ENCODE peak calls at places on chromosomes 1 and 21, in five cellular contexts. M is fibroblast of pulmonary artery; B is H54; E is stimulated activated effector memory CD8-positive, alpha-beta T cell treated with anti-CD3 and anti-CD28 coated beads, Interleukin-12 subunit alpha, Interleukin-12 subunit beta, amount 100 ng/mL, for 72 hours; R is type B pancreatic cell. Y is an unnamed sample.

GRCh38 chr1:8427493-8427892 is 109.6 kb downstream of the SLC45A1 start:
- DNase-seq in M (no peak), B (no peak), E (no peak), R (no peak), Y (peak; percentile 12)

GRCh38 chr21:34684174-34684876 is 15.5 kb downstream of the CLIC6 start:
- DNase-seq in B (no peak), E (no peak), M (no peak), R (no peak), Y (no peak)

GRCh38 chr1:117106478-117106877 is 15.1 kb downstream of the TRIM45 start:
- DNase-seq in E (no peak), M (no peak), R (no peak), B (no peak), Y (no peak)

GRCh38 chr1:15617874-15618684 is 821 bp downstream of the DDI2 start:
- DNase-seq in E (peak; percentile 51), R (no peak), B (no peak), M (peak; percentile 16), Y (peak; percentile 57)

GRCh38 chr1:173429517-173430477 is 47.3 kb upstream of the PRDX6 start:
- DNase-seq in B (peak; percentile 62), M (peak; percentile 96), R (no peak), E (peak; percentile 79), Y (peak; percentile 14)

GRCh38 chr21:35491920-35492678 is 443.0 kb upstream of the RUNX1 start:
- DNase-seq in E (no peak), M (no peak), B (no peak), R (no peak), Y (no peak)

GRCh38 chr21:39788383-39788782 is 43.4 kb downstream of the IGSF5 start:
- DNase-seq in E (no peak), M (peak; percentile 50), B (peak; percentile 80), R (peak; percentile 88), Y (no peak)

GRCh38 chr1:84998642-84999280 is 1.8 kb upstream of the MCOLN2 start:
- DNase-seq in M (peak; percentile 25), E (peak; percentile 79), R (no peak), B (no peak), Y (no peak)

GRCh38 chr1:155166373-155167165 is 6.5 kb downstream of the KRTCAP2 start:
- DNase-seq in E (no peak), M (peak; percentile 59), B (no peak), R (no peak), Y (no peak)

GRCh38 chr1:214579183-214579582 is 23.8 kb upstream of the CENPF start:
- DNase-seq in E (no peak), R (no peak), B (no peak), M (no peak), Y (no peak)

GRCh38 chr1:24201941-24202440 is 14.9 kb upstream of the IFNLR1 start:
- DNase-seq in E (peak; percentile 81), M (peak; percentile 94), R (peak; percentile 79), B (peak; percentile 72), Y (peak; percentile 28)

GRCh38 chr21:37639756-37640155 is 273.2 kb downstream of the DYRK1A start:
- DNase-seq in R (no peak), E (no peak), M (no peak), B (no peak), Y (no peak)

GRCh38 chr1:18955442-18956188 is 861 bp downstream of the IFFO2 start:
- DNase-seq in M (no peak), R (no peak), B (no peak), E (peak; percentile 80), Y (no peak)

GRCh38 chr1:180229483-180230415 is at the start of gene LHX4:
- DNase-seq in R (no peak), B (peak; percentile 80), M (peak; percentile 35), E (peak; percentile 58), Y (peak; percentile 53)

GRCh38 chr1:156475568-156476500 is 24.7 kb downstream of the MEF2D start:
- DNase-seq in B (no peak), R (no peak), M (no peak), E (no peak), Y (no peak)

GRCh38 chr1:29984107-29984506 is 739.3 kb downstream of the MATN1 start:
- DNase-seq in R (no peak), M (no peak), B (no peak), E (peak; percentile 13), Y (no peak)

GRCh38 chr1:11888206-11888876 is 29.6 kb upstream of the NPPB start:
- DNase-seq in E (no peak), M (no peak), B (no peak), R (no peak), Y (no peak)

GRCh38 chr1:31214316-31215082 is 25.2 kb downstream of the NKAIN1 start:
- DNase-seq in E (no peak), B (no peak), R (no peak), M (no peak), Y (no peak)

GRCh38 chr1:206655471-206655882 is 20.1 kb downstream of the DYRK3 start:
- DNase-seq in M (no peak), B (no peak), R (no peak), E (no peak), Y (no peak)

GRCh38 chr1:2279210-2279639 is 51.1 kb downstream of the SKI start:
- DNase-seq in R (no peak), M (peak; percentile 97), B (no peak), E (no peak), Y (no peak)

GRCh38 chr1:229953736-229954326 is 113.2 kb upstream of the GALNT2 start:
- DNase-seq in B (no peak), M (no peak), R (no peak), E (no peak), Y (no peak)

GRCh38 chr21:36076878-36077658 is 7.2 kb downstream of the CBR1 start:
- DNase-seq in R (no peak), M (no peak), B (no peak), E (no peak), Y (no peak)

GRCh38 chr1:64856564-64856963 is 109.8 kb downstream of the JAK1 start:
- DNase-seq in R (no peak), M (peak; percentile 42), E (no peak), B (no peak), Y (no peak)

GRCh38 chr1:64505232-64505943 is 35.5 kb downstream of the CACHD1 start:
- DNase-seq in E (no peak), R (peak; percentile 71), M (no peak), B (peak; percentile 65), Y (no peak)

GRCh38 chr1:67053535-67053784 is 488 bp downstream of the SLC35D1 start:
- DNase-seq in E (no peak), M (no peak), R (peak; percentile 80), B (peak; percentile 65), Y (peak; percentile 41)

GRCh38 chr1:201559679-201560162 is 20.8 kb downstream of the NAV1 start:
- DNase-seq in M (peak; percentile 86), B (peak; percentile 68), E (peak; percentile 78), R (peak; percentile 85), Y (peak; percentile 17)